ENCODE peak calls at places on chromosomes 4 and X, in nine cellular contexts. F is suprapubic skin, Q is sigmoid colon, C is transverse colon, G is GM12878, D is H1, W is stomach, J is upper lobe of left lung, A is SK-N-SH. I is an unnamed sample.

GRCh38 chr4:40704073-40704472 is 45.7 kb upstream of the NSUN7 start:
- DNase-seq in F (no peak), Q (no peak), C (no peak), G (no peak), D (no peak), W (no peak), J (no peak), A (no peak), I (no peak)

GRCh38 chr4:130419576-130419975 is 1323.6 kb downstream of the C4orf33 start:
- DNase-seq in F (no peak), Q (no peak), C (no peak), G (no peak), D (no peak), W (no peak), J (no peak), A (no peak), I (no peak)

GRCh38 chr4:158121203-158121586 is 51.6 kb downstream of the GASK1B start:
- DNase-seq in F (no peak), Q (peak; percentile 79), C (no peak), G (no peak), D (no peak), W (no peak), J (peak; percentile 33), A (no peak), I (no peak)

GRCh38 chr4:20313237-20314030 is 61.7 kb downstream of the SLIT2 start:
- DNase-seq in F (no peak), Q (no peak), C (peak; percentile 12), G (peak; percentile 1), D (peak; percentile 80), W (no peak), J (no peak), A (no peak), I (no peak)

GRCh38 chr4:153122855-153123254 is 81.4 kb upstream of the TRIM2 start:
- DNase-seq in F (no peak), Q (no peak), C (no peak), G (no peak), D (no peak), W (no peak), J (no peak), A (peak; percentile 28), I (no peak)

GRCh38 chr4:37561803-37562207 is 124.4 kb downstream of the RELL1 start:
- DNase-seq in F (no peak), Q (no peak), C (no peak), G (peak; percentile 34), D (no peak), W (no peak), J (no peak), A (no peak), I (peak; percentile 79)

GRCh38 chrX:17595456-17596035 is 141.7 kb upstream of the SCML1 start:
- DNase-seq in F (no peak), Q (no peak), C (no peak), G (no peak), D (no peak), W (no peak), J (no peak), A (no peak), I (no peak)

GRCh38 chr4:111854494-111855087 is 290.7 kb upstream of the FAM241A start:
- DNase-seq in F (no peak), Q (no peak), C (peak; percentile 11), G (no peak), D (no peak), W (no peak), J (no peak), A (peak; percentile 5), I (no peak)

GRCh38 chr4:166846939-166847338 is 387.4 kb downstream of the SPOCK3 start:
- DNase-seq in F (no peak), Q (no peak), C (no peak), G (no peak), D (no peak), W (no peak), J (no peak), A (no peak), I (no peak)

GRCh38 chr4:82217986-82218715 is 155.6 kb downstream of the HNRNPD start:
- DNase-seq in F (no peak), Q (no peak), C (no peak), G (no peak), D (no peak), W (no peak), J (no peak), A (no peak), I (no peak)

GRCh38 chrX:26958261-26958660 is 504.9 kb downstream of the PPP4R3C start:
- DNase-seq in F (no peak), Q (no peak), C (no peak), G (no peak), D (no peak), W (no peak), J (no peak), A (no peak), I (no peak)

GRCh38 chrX:150688911-150689451 is 4.2 kb upstream of the MTMR1 start:
- DNase-seq in F (no peak), Q (no peak), C (no peak), G (no peak), D (no peak), W (no peak), J (no peak), A (no peak), I (no peak)

GRCh38 chrX:39487166-39488006 is 610.4 kb downstream of the BCOR start:
- DNase-seq in F (no peak), Q (no peak), C (no peak), G (peak; percentile 16), D (no peak), W (no peak), J (no peak), A (no peak), I (no peak)

GRCh38 chrX:110667706-110668105 is 127.9 kb downstream of the CHRDL1 start:
- DNase-seq in F (no peak), Q (no peak), C (no peak), G (no peak), D (peak; percentile 48), W (no peak), J (no peak), A (no peak), I (no peak)

GRCh38 chr4:136741468-136741867 is 790.8 kb downstream of the PCDH18 start:
- DNase-seq in F (no peak), Q (no peak), C (no peak), G (no peak), D (no peak), W (no peak), J (no peak), A (no peak), I (no peak)

DNA sequence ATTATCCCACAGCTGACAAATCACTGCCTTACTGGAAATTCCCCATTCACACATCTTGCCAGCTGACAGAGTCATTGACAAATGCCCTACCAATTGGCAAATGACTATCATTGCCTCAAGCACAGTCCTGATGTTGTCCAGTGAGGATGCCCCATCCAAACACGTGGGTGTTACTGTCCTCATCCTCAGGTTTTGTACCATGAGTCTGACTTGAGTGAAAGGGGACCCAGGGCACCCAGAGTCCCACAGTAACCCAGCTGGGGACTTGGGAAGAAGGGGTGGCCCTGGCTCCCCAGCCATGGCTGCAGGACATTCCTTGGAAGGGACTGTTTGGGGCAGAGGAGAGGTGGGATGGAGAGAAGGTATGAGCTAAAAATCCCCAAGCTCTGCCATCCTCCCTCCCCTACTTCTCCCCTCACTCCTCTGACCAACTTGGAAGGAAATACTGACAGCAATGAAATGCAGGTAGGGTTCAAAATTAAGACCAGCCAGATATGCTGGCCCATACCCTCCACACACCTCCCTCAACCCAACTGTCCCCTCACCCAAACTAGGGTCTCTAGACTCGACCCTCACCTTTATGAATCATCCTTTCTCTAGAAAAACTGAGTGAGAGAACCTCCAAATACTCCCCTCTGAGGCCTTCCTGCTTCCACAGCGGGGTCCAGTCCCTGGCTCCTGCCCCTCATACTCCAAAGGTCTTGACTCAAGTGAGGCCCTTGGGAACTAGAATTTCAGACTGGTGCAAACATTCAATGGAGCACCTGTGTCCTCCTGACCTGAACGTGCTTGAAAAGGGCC is 5.1 kb downstream of the TIMP1 start:
- DNase-seq in F (no peak), Q (no peak), C (no peak), G (no peak), D (no peak), W (no peak), J (no peak), A (no peak), I (no peak)
- TF ChIP-seq POLR2AphosphoS5 in F (no peak), Q (no peak), C (no peak), G (no peak), D (no peak), W (no peak), J (peak; percentile 35), A (no peak), I (no peak)

DNA sequence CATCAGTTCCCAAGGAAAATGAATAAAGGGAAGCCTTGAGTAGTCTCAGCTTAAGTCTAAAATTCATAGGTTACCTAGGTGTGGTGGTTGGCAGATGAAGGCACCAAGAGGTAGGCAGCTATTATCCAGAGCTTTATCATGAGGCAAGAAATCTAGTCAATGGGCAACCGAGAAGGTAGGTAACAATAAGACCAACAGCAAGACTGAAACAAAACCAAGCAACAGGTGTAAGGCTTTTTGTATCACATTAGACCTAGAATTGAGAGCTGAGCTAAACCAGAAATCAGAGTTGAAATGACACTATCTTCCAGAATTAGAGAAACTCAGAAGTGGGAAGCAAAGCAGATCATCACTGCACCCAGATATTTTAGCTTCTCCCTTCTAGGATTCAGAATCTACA is 117.1 kb downstream of the CAMK2D start:
- DNase-seq in F (no peak), Q (no peak), C (no peak), G (no peak), D (no peak), W (no peak), J (no peak), A (no peak), I (no peak)
- H3K4me3 ChIP-seq in F (no peak overlapping the region), Q (no peak overlapping the region), C (no peak overlapping the region), G (no peak overlapping the region), D (no peak overlapping the region), W (no peak overlapping the region), J (no peak overlapping the region), A (no peak overlapping the region), I (no peak overlapping the region)

GRCh38 chr4:54685810-54686209 is 28.1 kb downstream of the KIT start:
- DNase-seq in F (no peak), Q (no peak), C (no peak), G (no peak), D (no peak), W (no peak), J (no peak), A (no peak), I (no peak)

GRCh38 chr4:54677853-54678650 is 20.3 kb downstream of the KIT start:
- DNase-seq in F (no peak), Q (no peak), C (no peak), G (no peak), D (no peak), W (no peak), J (no peak), A (no peak), I (no peak)

GRCh38 chr4:54687887-54688841 is 30.4 kb downstream of the KIT start:
- DNase-seq in F (no peak), Q (no peak), C (no peak), G (no peak), D (no peak), W (no peak), J (no peak), A (no peak), I (no peak)

GRCh38 chr4:54678826-54679225 is 21.1 kb downstream of the KIT start:
- DNase-seq in F (no peak), Q (no peak), C (no peak), G (no peak), D (no peak), W (no peak), J (no peak), A (no peak), I (no peak)

GRCh38 chr4:54683616-54684346 is 26.0 kb downstream of the KIT start:
- DNase-seq in F (no peak), Q (no peak), C (no peak), G (no peak), D (no peak), W (peak; percentile 46), J (peak; percentile 40), A (no peak), I (no peak)
- TF ChIP-seq EP300 in F (no peak), Q (no peak), C (no peak), G (no peak), D (no peak), W (no peak), J (no peak), A (no peak), I (no peak)

GRCh38 chr4:104494822-104495559 is at the start of gene CXXC4:
- DNase-seq in F (peak; percentile 68), Q (peak; percentile 90), C (peak; percentile 67), G (no peak), D (peak; percentile 70), W (peak; percentile 45), J (peak; percentile 69), A (peak; percentile 77), I (no peak)
- TF ChIP-seq POLR2AphosphoS5 in F (no peak), Q (peak; percentile 78), C (peak; percentile 57), G (peak; percentile 88), D (peak; percentile 46), W (no peak), J (no peak), A (no peak), I (peak; percentile 86)